ENCODE peak calls at places on chromosomes 4 and X, in five cellular contexts. P is AG04450; G is prostate gland; O is CD8-positive, alpha-beta T cell; C is pancreas. K is an unnamed sample.

GRCh38 chr4:108345862-108346530 is 177.3 kb upstream of the LEF1 start:
- DNase-seq in C (no peak), P (no peak), G (no peak), O (no peak), K (no peak)

GRCh38 chr4:99815597-99816011 is 1.0 kb upstream of the DAPP1 start:
- DNase-seq in G (peak), C (peak), P (no peak), O (no peak), K (peak)

GRCh38 chr4:121551881-121552280 is 144.9 kb downstream of the ANXA5 start:
- DNase-seq in C (no peak), G (no peak), O (no peak), P (no peak), K (no peak)

GRCh38 chr4:114588305-114588704 is 10.3 kb upstream of the UGT8 start:
- DNase-seq in G (no peak), C (no peak), O (no peak), P (no peak), K (no peak)

GRCh38 chrX:46777971-46778810 is 19.3 kb upstream of the SLC9A7 start:
- DNase-seq in C (no peak), O (no peak), G (no peak), P (no peak), K (no peak)

GRCh38 chrX:23509256-23509655 is 158.0 kb upstream of the PRDX4 start:
- DNase-seq in O (no peak), P (no peak), C (no peak), G (no peak), K (no peak)

GRCh38 chr4:13112030-13112429 is 372.1 kb downstream of the RAB28 start:
- DNase-seq in G (no peak), P (no peak), O (no peak), C (no peak), K (no peak)

GRCh38 chr4:31984872-31985271 is 1264.7 kb downstream of the PCDH7 start:
- DNase-seq in O (no peak), C (no peak), G (no peak), P (no peak), K (no peak)

GRCh38 chr4:10982305-10982704 is 297.7 kb upstream of the CLNK start:
- DNase-seq in G (no peak), P (no peak), O (no peak), C (no peak), K (no peak)

GRCh38 chrX:120453985-120454384 is 15.1 kb downstream of the LAMP2 start:
- DNase-seq in G (no peak), O (no peak), P (no peak), C (no peak), K (no peak)

GRCh38 chrX:57752866-57753265 is 72.8 kb upstream of the NLRP2B start:
- DNase-seq in C (no peak), O (no peak), G (no peak), P (no peak), K (no peak)

GRCh38 chr4:139316733-139317132 is 14.5 kb upstream of the NDUFC1 start:
- DNase-seq in C (no peak), G (no peak), P (no peak), O (no peak), K (no peak)

GRCh38 chr4:176830971-176831370 is 38.2 kb upstream of the VEGFC start:
- DNase-seq in G (no peak), O (no peak), P (no peak), C (no peak), K (no peak)

GRCh38 chr4:114334808-114335739 is 263.5 kb upstream of the UGT8 start:
- DNase-seq in P (no peak), C (no peak), G (no peak), O (no peak), K (no peak)

GRCh38 chr4:6439120-6439757 is 33.2 kb downstream of the PPP2R2C start:
- DNase-seq in C (no peak), O (no peak), P (no peak), G (no peak), K (no peak)

GRCh38 chr4:8585721-8586161 is 5.5 kb downstream of the GPR78 start:
- DNase-seq in P (no peak), C (no peak), G (no peak), O (no peak), K (no peak)

GRCh38 chr4:8587469-8588195 is 4.9 kb upstream of the CPZ start:
- DNase-seq in C (no peak), P (no peak), G (no peak), O (no peak), K (no peak)

GRCh38 chr4:8588196-8588470 is 4.4 kb upstream of the CPZ start:
- DNase-seq in C (no peak), O (no peak), P (no peak), G (no peak), K (no peak)

GRCh38 chr4:8586246-8586645 is 6.1 kb downstream of the GPR78 start:
- DNase-seq in G (no peak), P (no peak), O (no peak), C (no peak), K (no peak)

DNA sequence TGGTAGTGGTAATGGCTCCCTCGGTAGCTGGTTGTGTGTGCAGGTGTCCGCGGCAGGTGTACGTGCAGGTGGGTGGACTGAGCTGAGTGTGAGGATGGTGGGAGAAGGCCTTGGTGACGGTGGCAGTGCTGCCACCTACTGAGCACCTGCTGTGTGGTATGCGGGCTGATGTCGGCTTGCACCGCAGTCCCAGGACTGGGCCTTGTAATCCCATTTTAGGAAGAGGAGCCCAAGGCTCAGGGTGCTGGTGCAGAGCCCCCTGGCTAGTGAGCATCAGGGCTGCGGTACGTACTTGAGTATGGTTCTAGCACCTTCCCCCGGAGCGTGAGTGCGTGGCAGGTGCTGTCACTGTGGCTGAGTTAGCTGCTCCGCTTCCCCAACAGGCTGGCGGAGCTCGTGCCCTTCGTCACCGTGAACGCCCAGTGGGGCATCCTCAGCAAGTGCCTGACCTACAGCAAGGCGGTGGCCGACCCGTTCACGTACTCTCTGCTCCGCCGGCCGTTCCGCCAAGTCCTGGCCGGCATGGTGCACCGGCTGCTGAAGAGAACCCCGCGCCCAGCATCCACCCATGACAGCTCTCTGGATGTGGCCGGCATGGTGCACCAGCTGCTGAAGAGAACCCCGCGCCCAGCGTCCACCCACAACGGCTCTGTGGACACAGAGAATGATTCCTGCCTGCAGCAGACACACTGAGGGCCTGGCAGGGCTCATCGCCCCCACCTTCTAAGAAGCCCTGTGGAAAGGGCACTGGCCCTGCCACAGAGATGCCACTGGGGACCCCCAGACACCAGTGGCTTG is 5.7 kb upstream of the CPZ start:
- DNase-seq in O (no peak), C (no peak), G (no peak), P (no peak), K (peak)
- TF ChIP-seq CTCF in O (no peak), C (no peak), G (peak), P (no peak), K (no peak)

DNA sequence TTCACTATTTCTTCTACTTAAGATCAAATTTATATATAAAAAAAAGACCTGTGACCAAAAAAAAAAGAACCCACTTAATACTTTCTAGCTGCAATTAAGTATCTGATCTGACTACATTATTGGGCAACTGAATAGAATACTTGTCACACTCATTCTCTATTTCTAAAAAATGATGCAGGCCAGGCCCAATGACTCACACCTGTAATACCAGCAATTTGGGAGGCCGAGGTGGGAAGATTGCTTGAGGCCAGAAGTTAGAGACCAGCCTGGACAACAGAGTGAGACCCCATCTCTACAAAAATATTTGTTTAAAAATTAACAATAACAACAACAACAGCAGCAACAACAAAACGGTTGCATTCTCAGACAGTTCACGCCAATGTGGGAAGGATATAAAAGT is 108.8 kb upstream of the BMP2K start:
- DNase-seq in O (no peak), C (no peak), G (no peak), P (no peak), K (no peak)
- H3K27ac ChIP-seq in O (no peak), C (no peak), G (no peak), P (no peak), K (no peak)

DNA sequence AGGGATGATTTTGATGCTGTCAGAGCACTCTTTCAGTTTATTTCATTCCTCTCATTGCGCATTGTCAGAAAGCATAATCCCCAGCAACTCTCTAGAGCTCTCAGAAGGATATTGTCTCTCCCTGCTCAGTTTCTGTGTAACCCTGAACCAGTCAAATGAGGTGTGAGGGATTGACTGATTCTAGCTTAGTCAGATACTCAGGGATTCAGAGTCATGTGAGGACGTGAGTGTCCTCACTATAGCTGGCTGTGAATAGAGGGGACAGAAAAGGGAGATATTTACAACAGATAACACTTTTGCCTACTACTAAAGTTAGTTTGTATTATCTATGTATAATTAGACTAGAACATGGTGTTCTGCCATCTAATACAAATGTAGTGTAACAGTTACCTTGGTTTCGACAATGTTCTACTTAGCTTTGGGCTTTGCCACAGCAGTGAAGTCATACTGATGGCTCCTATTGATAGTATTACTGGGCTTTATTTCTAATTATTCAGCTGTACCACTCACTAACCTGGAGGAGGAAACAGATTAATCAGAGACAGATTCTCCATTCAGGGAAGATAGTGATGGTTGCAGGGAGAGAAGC is 19.6 kb downstream of the AP1AR start:
- DNase-seq in P (no peak), O (no peak), G (no peak), C (no peak), K (no peak)
- TF ChIP-seq CTCF in P (no peak), O (no peak), G (no peak), C (no peak), K (no peak)

GRCh38 chr4:104491826-104492771 is 2.6 kb downstream of the CXXC4 start:
- DNase-seq in O (no peak), C (peak), P (no peak), G (peak), K (no peak)

GRCh38 chr4:104494161-104494560 is 533 bp downstream of the CXXC4 start:
- DNase-seq in P (no peak), C (no peak), G (no peak), O (no peak), K (no peak)

GRCh38 chr4:104494822-104495559 is at the start of gene CXXC4:
- DNase-seq in G (peak), P (no peak), O (no peak), C (peak), K (peak)

GRCh38 chr4:104491396-104491821 is 3.3 kb downstream of the CXXC4 start:
- DNase-seq in C (peak), G (peak), P (no peak), O (no peak), K (peak)

GRCh38 chr4:104493071-104493831 is 1.4 kb downstream of the CXXC4 start:
- DNase-seq in P (no peak), O (no peak), C (no peak), G (no peak), K (no peak)
- H3K27ac ChIP-seq in P (no peak), O (no peak), C (peak), G (no peak), K (no peak)

GRCh38 chrX:135713795-135714194 is 356 bp downstream of the CT45A1 start:
- DNase-seq in P (no peak), G (no peak), O (no peak), C (no peak), K (no peak)

DNA sequence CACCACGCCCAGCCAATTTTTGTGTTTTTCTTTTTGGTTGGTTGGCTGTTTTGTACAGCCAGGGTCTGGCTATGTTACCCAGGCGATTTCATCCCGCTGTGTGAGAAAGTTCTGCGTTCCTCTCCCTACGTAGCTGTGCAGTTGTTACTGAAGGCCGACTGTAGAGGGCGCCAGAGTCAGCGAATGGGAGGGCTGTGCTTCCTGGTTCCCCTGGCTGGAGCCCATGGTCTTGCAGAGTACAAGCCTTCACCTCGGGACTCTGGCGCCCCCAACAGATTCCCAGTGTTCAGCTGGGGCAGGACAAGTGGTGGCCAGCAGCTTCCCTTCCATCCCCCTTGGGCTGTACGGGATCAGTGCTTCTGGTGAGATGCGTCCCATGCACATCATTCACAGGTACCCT is 5.6 kb upstream of the CT45A1 start:
- DNase-seq in G (no peak), C (no peak), O (no peak), P (no peak), K (no peak)
- TF ChIP-seq CTCF in G (no peak), C (peak), O (no peak), P (peak), K (no peak)